ENCODE peak calls at places on chromosomes 12 and 14, in ten cellular contexts. One of them, this sample, is unnamed.

GRCh38 chr14:66070542-66071319 is 415.4 kb upstream of the CCDC196 start:
- DNase-seq in left ventricle myocardium inferior: peak; percentile 25
- DNase-seq in choroid plexus epithelial cell: peak; percentile 17
- DNase-seq in keratinocyte: no peak
- DNase-seq in CD8-positive, alpha-beta T cell: peak; percentile 47
- DNase-seq in tibial artery: no peak
- DNase-seq in astrocyte of the spinal cord: peak; percentile 7
- DNase-seq in tibial nerve: peak; percentile 33
- DNase-seq in cardiac muscle cell: peak; percentile 44
- DNase-seq in fibroblast of the aortic adventitia: peak; percentile 28
- DNase-seq in this sample: peak; percentile 13

GRCh38 chr14:106883218-106883692 is 1356.9 kb downstream of the TMEM121 start:
- DNase-seq in keratinocyte: no peak
- DNase-seq in choroid plexus epithelial cell: peak; percentile 4
- DNase-seq in tibial nerve: no peak
- DNase-seq in left ventricle myocardium inferior: no peak
- DNase-seq in CD8-positive, alpha-beta T cell: no peak
- DNase-seq in tibial artery: peak; percentile 67
- DNase-seq in fibroblast of the aortic adventitia: no peak
- DNase-seq in cardiac muscle cell: no peak
- DNase-seq in astrocyte of the spinal cord: no peak
- DNase-seq in this sample: no peak

GRCh38 chr12:71795901-71796300 is 41.2 kb downstream of the RAB21 start:
- DNase-seq in tibial artery: no peak
- DNase-seq in keratinocyte: no peak
- DNase-seq in tibial nerve: no peak
- DNase-seq in astrocyte of the spinal cord: no peak
- DNase-seq in left ventricle myocardium inferior: no peak
- DNase-seq in CD8-positive, alpha-beta T cell: no peak
- DNase-seq in fibroblast of the aortic adventitia: no peak
- DNase-seq in cardiac muscle cell: no peak
- DNase-seq in choroid plexus epithelial cell: no peak
- DNase-seq in this sample: no peak

GRCh38 chr14:76576047-76576741 is 185.1 kb upstream of the VASH1 start:
- DNase-seq in tibial artery: no peak
- DNase-seq in CD8-positive, alpha-beta T cell: no peak
- DNase-seq in cardiac muscle cell: peak; percentile 32
- DNase-seq in choroid plexus epithelial cell: peak; percentile 19
- DNase-seq in astrocyte of the spinal cord: no peak
- DNase-seq in tibial nerve: no peak
- DNase-seq in keratinocyte: no peak
- DNase-seq in fibroblast of the aortic adventitia: peak; percentile 6
- DNase-seq in left ventricle myocardium inferior: no peak
- DNase-seq in this sample: peak; percentile 7

GRCh38 chr12:131397493-131398181 is 313.3 kb upstream of the SFSWAP start:
- DNase-seq in keratinocyte: no peak
- DNase-seq in cardiac muscle cell: no peak
- DNase-seq in tibial artery: no peak
- DNase-seq in fibroblast of the aortic adventitia: no peak
- DNase-seq in left ventricle myocardium inferior: no peak
- DNase-seq in astrocyte of the spinal cord: no peak
- DNase-seq in CD8-positive, alpha-beta T cell: no peak
- DNase-seq in tibial nerve: no peak
- DNase-seq in choroid plexus epithelial cell: no peak
- DNase-seq in this sample: no peak

GRCh38 chr14:93286212-93286890 is 46.5 kb downstream of the BTBD7 start:
- DNase-seq in choroid plexus epithelial cell: peak; percentile 38
- DNase-seq in tibial nerve: no peak
- DNase-seq in CD8-positive, alpha-beta T cell: no peak
- DNase-seq in left ventricle myocardium inferior: no peak
- DNase-seq in keratinocyte: no peak
- DNase-seq in tibial artery: no peak
- DNase-seq in astrocyte of the spinal cord: no peak
- DNase-seq in cardiac muscle cell: peak; percentile 34
- DNase-seq in fibroblast of the aortic adventitia: peak; percentile 40
- DNase-seq in this sample: no peak

GRCh38 chr12:40137252-40137651 is 31.4 kb upstream of the SLC2A13 start:
- DNase-seq in tibial artery: no peak
- DNase-seq in fibroblast of the aortic adventitia: no peak
- DNase-seq in keratinocyte: peak; percentile 26
- DNase-seq in tibial nerve: no peak
- DNase-seq in choroid plexus epithelial cell: peak; percentile 24
- DNase-seq in left ventricle myocardium inferior: no peak
- DNase-seq in cardiac muscle cell: no peak
- DNase-seq in astrocyte of the spinal cord: no peak
- DNase-seq in CD8-positive, alpha-beta T cell: no peak
- DNase-seq in this sample: peak; percentile 44

GRCh38 chr12:29782821-29783772 is 645 bp downstream of the TMTC1 start:
- DNase-seq in cardiac muscle cell: peak; percentile 63
- DNase-seq in choroid plexus epithelial cell: peak; percentile 47
- DNase-seq in CD8-positive, alpha-beta T cell: no peak
- DNase-seq in left ventricle myocardium inferior: peak; percentile 53
- DNase-seq in tibial nerve: peak; percentile 19
- DNase-seq in keratinocyte: no peak
- DNase-seq in fibroblast of the aortic adventitia: peak; percentile 42
- DNase-seq in tibial artery: peak; percentile 79
- DNase-seq in astrocyte of the spinal cord: peak; percentile 45
- DNase-seq in this sample: peak; percentile 35

DNA sequence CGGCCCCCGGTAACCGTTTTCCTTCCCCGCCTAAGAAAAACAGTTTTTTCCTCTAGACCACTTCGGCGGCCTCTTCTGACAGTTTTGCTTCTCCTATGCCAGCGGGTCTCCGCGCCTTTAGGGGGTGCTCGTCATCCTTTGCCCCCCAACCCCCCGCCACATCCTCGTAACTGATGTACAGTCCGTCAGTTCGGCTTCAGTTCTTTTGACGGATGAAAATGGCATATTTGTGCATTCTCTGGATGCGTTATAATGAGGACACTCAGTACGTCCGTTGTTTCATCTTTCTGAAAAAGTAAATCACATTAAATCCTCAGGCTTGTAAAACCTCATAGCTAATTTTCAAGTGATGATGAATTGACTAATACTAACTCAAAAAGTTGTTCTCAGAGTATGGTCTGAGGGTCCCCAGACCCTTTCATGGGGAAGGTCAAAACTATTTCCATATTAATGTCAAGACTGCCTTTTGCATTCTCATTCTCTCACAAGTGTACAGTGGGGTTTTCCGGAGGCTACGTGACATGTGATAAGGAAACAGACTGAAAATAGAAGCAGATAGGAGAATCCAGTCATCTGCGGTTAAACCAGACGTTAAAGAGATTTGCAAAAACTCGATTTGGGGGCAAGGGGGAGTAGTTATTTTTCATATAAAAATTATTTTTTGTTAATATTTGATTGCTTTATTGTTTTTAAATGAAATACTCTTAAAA is 829 bp upstream of the NAP1L1 start:
- DNase-seq in left ventricle myocardium inferior: no peak
- DNase-seq in CD8-positive, alpha-beta T cell: peak; percentile 36
- DNase-seq in choroid plexus epithelial cell: peak; percentile 72
- DNase-seq in tibial artery: no peak
- DNase-seq in tibial nerve: no peak
- DNase-seq in cardiac muscle cell: peak; percentile 42
- DNase-seq in astrocyte of the spinal cord: peak; percentile 43
- DNase-seq in keratinocyte: no peak
- DNase-seq in fibroblast of the aortic adventitia: peak; percentile 67
- DNase-seq in this sample: peak; percentile 35
- TF ChIP-seq CTCF in left ventricle myocardium inferior: peak; percentile 33
- TF ChIP-seq CTCF in CD8-positive, alpha-beta T cell: peak; percentile 9
- TF ChIP-seq CTCF in choroid plexus epithelial cell: peak; percentile 54
- TF ChIP-seq CTCF in tibial artery: no peak
- TF ChIP-seq CTCF in tibial nerve: no peak
- TF ChIP-seq CTCF in cardiac muscle cell: peak; percentile 34
- TF ChIP-seq CTCF in astrocyte of the spinal cord: peak; percentile 42
- TF ChIP-seq CTCF in keratinocyte: no peak
- TF ChIP-seq CTCF in fibroblast of the aortic adventitia: peak; percentile 30
- TF ChIP-seq CTCF in this sample: peak; percentile 14

GRCh38 chr12:5584776-5585560 is 153.1 kb downstream of the NTF3 start:
- DNase-seq in cardiac muscle cell: no peak
- DNase-seq in choroid plexus epithelial cell: no peak
- DNase-seq in left ventricle myocardium inferior: no peak
- DNase-seq in keratinocyte: no peak
- DNase-seq in tibial artery: no peak
- DNase-seq in tibial nerve: no peak
- DNase-seq in astrocyte of the spinal cord: no peak
- DNase-seq in CD8-positive, alpha-beta T cell: no peak
- DNase-seq in fibroblast of the aortic adventitia: no peak
- DNase-seq in this sample: no peak
- H3K4me3 ChIP-seq in cardiac muscle cell: no peak overlapping the region
- H3K4me3 ChIP-seq in choroid plexus epithelial cell: no peak overlapping the region
- H3K4me3 ChIP-seq in left ventricle myocardium inferior: no peak overlapping the region
- H3K4me3 ChIP-seq in keratinocyte: no peak overlapping the region
- H3K4me3 ChIP-seq in tibial artery: no peak overlapping the region
- H3K4me3 ChIP-seq in tibial nerve: no peak overlapping the region
- H3K4me3 ChIP-seq in astrocyte of the spinal cord: no peak overlapping the region
- H3K4me3 ChIP-seq in CD8-positive, alpha-beta T cell: no peak overlapping the region
- H3K4me3 ChIP-seq in fibroblast of the aortic adventitia: no peak overlapping the region
- H3K4me3 ChIP-seq in this sample: no peak overlapping the region

GRCh38 chr14:99232406-99233214 is 39.4 kb downstream of the BCL11B start:
- DNase-seq in tibial artery: no peak
- DNase-seq in keratinocyte: no peak
- DNase-seq in left ventricle myocardium inferior: no peak
- DNase-seq in choroid plexus epithelial cell: no peak
- DNase-seq in astrocyte of the spinal cord: no peak
- DNase-seq in fibroblast of the aortic adventitia: no peak
- DNase-seq in tibial nerve: no peak
- DNase-seq in CD8-positive, alpha-beta T cell: no peak
- DNase-seq in cardiac muscle cell: no peak
- DNase-seq in this sample: no peak

GRCh38 chr14:99231850-99232401 is 40.1 kb downstream of the BCL11B start:
- DNase-seq in fibroblast of the aortic adventitia: no peak
- DNase-seq in choroid plexus epithelial cell: no peak
- DNase-seq in tibial artery: no peak
- DNase-seq in CD8-positive, alpha-beta T cell: no peak
- DNase-seq in left ventricle myocardium inferior: no peak
- DNase-seq in keratinocyte: no peak
- DNase-seq in astrocyte of the spinal cord: no peak
- DNase-seq in cardiac muscle cell: no peak
- DNase-seq in tibial nerve: no peak
- DNase-seq in this sample: no peak

GRCh38 chr14:99231181-99231849 is 40.7 kb downstream of the BCL11B start:
- DNase-seq in tibial artery: peak; percentile 57
- DNase-seq in CD8-positive, alpha-beta T cell: no peak
- DNase-seq in fibroblast of the aortic adventitia: no peak
- DNase-seq in keratinocyte: no peak
- DNase-seq in choroid plexus epithelial cell: no peak
- DNase-seq in tibial nerve: no peak
- DNase-seq in astrocyte of the spinal cord: no peak
- DNase-seq in left ventricle myocardium inferior: no peak
- DNase-seq in cardiac muscle cell: no peak
- DNase-seq in this sample: no peak

GRCh38 chr14:99229654-99230215 is 42.3 kb downstream of the BCL11B start:
- DNase-seq in CD8-positive, alpha-beta T cell: no peak
- DNase-seq in astrocyte of the spinal cord: no peak
- DNase-seq in cardiac muscle cell: no peak
- DNase-seq in fibroblast of the aortic adventitia: no peak
- DNase-seq in tibial nerve: no peak
- DNase-seq in keratinocyte: no peak
- DNase-seq in tibial artery: peak; percentile 53
- DNase-seq in choroid plexus epithelial cell: no peak
- DNase-seq in left ventricle myocardium inferior: no peak
- DNase-seq in this sample: no peak

DNA sequence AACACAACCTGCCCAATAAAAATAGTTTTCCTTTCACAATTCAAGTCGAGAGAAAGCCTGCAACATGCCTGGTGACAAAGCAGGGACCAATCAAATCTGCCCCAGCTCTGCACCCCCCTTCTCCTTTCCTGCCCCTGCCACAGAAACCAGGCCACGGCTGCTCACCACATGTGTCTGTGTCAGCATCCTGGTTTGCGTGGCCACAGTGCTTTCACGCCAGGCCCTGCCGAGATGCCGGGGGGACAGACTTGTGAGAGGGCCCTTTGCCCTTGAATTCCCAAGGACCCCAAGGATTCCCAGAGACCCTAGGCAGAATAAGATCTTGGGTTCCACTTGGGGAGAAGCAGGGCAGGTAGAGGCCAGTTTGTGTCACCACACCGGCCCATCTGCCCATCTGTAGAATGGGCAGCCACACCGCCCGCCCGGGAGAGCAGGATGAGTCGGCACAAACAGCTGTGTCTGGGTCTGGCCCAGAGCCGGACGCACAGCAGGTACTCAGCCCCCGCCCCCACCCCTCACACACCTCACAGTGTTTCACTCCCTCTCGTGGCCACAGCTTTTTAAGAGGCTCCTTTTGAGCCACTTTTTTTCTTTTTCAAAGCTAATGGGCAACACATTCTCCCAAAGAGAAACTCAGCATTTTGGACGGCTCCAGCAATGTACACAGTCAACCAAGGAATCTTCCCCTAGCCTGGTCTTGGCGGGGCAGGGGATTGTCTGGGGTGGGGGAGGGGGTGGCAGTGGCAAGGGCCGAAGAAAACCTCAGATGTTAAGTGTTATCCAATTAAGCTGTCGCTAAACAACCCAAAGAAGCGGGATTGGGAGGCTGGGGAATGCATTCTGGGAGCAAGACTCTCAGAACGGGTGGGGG is 41.5 kb downstream of the BCL11B start:
- DNase-seq in tibial artery: peak; percentile 62
- DNase-seq in left ventricle myocardium inferior: no peak
- DNase-seq in astrocyte of the spinal cord: no peak
- DNase-seq in choroid plexus epithelial cell: no peak
- DNase-seq in CD8-positive, alpha-beta T cell: peak; percentile 74
- DNase-seq in fibroblast of the aortic adventitia: no peak
- DNase-seq in cardiac muscle cell: no peak
- DNase-seq in keratinocyte: no peak
- DNase-seq in tibial nerve: no peak
- DNase-seq in this sample: no peak
- TF ChIP-seq CTCF in tibial artery: no peak
- TF ChIP-seq CTCF in left ventricle myocardium inferior: no peak
- TF ChIP-seq CTCF in astrocyte of the spinal cord: no peak
- TF ChIP-seq CTCF in choroid plexus epithelial cell: no peak
- TF ChIP-seq CTCF in CD8-positive, alpha-beta T cell: peak; percentile 46
- TF ChIP-seq CTCF in fibroblast of the aortic adventitia: no peak
- TF ChIP-seq CTCF in cardiac muscle cell: no peak
- TF ChIP-seq CTCF in keratinocyte: peak; percentile 27
- TF ChIP-seq CTCF in tibial nerve: no peak
- TF ChIP-seq CTCF in this sample: no peak

GRCh38 chr12:49962861-49963765 is 1.4 kb downstream of the AQP5 start:
- DNase-seq in keratinocyte: peak; percentile 21
- DNase-seq in fibroblast of the aortic adventitia: no peak
- DNase-seq in cardiac muscle cell: no peak
- DNase-seq in left ventricle myocardium inferior: peak; percentile 71
- DNase-seq in tibial artery: peak; percentile 74
- DNase-seq in tibial nerve: no peak
- DNase-seq in CD8-positive, alpha-beta T cell: no peak
- DNase-seq in choroid plexus epithelial cell: no peak
- DNase-seq in astrocyte of the spinal cord: no peak
- DNase-seq in this sample: no peak

GRCh38 chr12:49960474-49961110 is 1.1 kb upstream of the AQP5 start:
- DNase-seq in left ventricle myocardium inferior: no peak
- DNase-seq in choroid plexus epithelial cell: no peak
- DNase-seq in CD8-positive, alpha-beta T cell: no peak
- DNase-seq in tibial nerve: no peak
- DNase-seq in cardiac muscle cell: no peak
- DNase-seq in fibroblast of the aortic adventitia: no peak
- DNase-seq in keratinocyte: no peak
- DNase-seq in astrocyte of the spinal cord: no peak
- DNase-seq in tibial artery: no peak
- DNase-seq in this sample: no peak

GRCh38 chr12:49963976-49964815 is 2.5 kb downstream of the AQP5 start:
- DNase-seq in CD8-positive, alpha-beta T cell: no peak
- DNase-seq in tibial nerve: no peak
- DNase-seq in keratinocyte: no peak
- DNase-seq in tibial artery: no peak
- DNase-seq in cardiac muscle cell: no peak
- DNase-seq in left ventricle myocardium inferior: no peak
- DNase-seq in fibroblast of the aortic adventitia: no peak
- DNase-seq in choroid plexus epithelial cell: no peak
- DNase-seq in astrocyte of the spinal cord: no peak
- DNase-seq in this sample: no peak

GRCh38 chr12:49961111-49961922 is at the start of gene AQP5:
- DNase-seq in fibroblast of the aortic adventitia: no peak
- DNase-seq in tibial nerve: no peak
- DNase-seq in tibial artery: no peak
- DNase-seq in astrocyte of the spinal cord: no peak
- DNase-seq in cardiac muscle cell: no peak
- DNase-seq in CD8-positive, alpha-beta T cell: no peak
- DNase-seq in left ventricle myocardium inferior: no peak
- DNase-seq in choroid plexus epithelial cell: no peak
- DNase-seq in keratinocyte: no peak
- DNase-seq in this sample: no peak

DNA sequence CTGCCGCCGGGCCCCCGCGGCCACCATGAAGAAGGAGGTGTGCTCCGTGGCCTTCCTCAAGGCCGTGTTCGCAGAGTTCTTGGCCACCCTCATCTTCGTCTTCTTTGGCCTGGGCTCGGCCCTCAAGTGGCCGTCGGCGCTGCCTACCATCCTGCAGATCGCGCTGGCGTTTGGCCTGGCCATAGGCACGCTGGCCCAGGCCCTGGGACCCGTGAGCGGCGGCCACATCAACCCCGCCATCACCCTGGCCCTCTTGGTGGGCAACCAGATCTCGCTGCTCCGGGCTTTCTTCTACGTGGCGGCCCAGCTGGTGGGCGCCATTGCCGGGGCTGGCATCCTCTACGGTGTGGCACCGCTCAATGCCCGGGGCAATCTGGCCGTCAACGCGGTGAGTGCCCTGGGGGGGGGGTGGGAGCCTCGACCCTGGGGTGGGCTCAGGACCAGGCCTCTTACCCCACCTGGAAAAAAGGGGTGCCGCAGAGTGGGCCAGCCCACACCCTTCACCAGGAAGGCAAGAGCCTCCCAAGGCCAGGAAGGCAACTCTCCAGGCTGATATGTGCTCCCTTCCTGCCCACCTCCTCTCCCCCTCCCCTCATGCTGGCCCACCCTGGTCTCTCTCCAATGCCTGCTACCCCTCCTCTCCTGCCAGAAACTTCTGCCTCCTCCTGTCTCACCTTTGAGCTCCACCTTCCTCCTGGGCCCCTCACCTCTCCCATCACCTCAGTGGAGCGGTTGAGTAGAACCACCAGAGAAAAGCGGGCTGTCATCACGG is 507 bp downstream of the AQP5 start:
- DNase-seq in choroid plexus epithelial cell: no peak
- DNase-seq in CD8-positive, alpha-beta T cell: no peak
- DNase-seq in tibial nerve: no peak
- DNase-seq in cardiac muscle cell: no peak
- DNase-seq in tibial artery: no peak
- DNase-seq in fibroblast of the aortic adventitia: no peak
- DNase-seq in left ventricle myocardium inferior: no peak
- DNase-seq in astrocyte of the spinal cord: no peak
- DNase-seq in keratinocyte: no peak
- DNase-seq in this sample: no peak
- H3K4me3 ChIP-seq in choroid plexus epithelial cell: no peak overlapping the region
- H3K4me3 ChIP-seq in CD8-positive, alpha-beta T cell: no peak overlapping the region
- H3K4me3 ChIP-seq in tibial nerve: no peak overlapping the region
- H3K4me3 ChIP-seq in cardiac muscle cell: no peak overlapping the region
- H3K4me3 ChIP-seq in tibial artery: no peak overlapping the region
- H3K4me3 ChIP-seq in fibroblast of the aortic adventitia: no peak overlapping the region
- H3K4me3 ChIP-seq in left ventricle myocardium inferior: no peak overlapping the region
- H3K4me3 ChIP-seq in astrocyte of the spinal cord: no peak overlapping the region
- H3K4me3 ChIP-seq in keratinocyte: no peak overlapping the region
- H3K4me3 ChIP-seq in this sample: no peak overlapping the region

This sample was measured in fibroblast of mammary gland.